ENCODE peak calls at places on chromosomes 5 and 9, in eight cellular contexts. W, I, E, R, T, B, L and H are unnamed samples.

GRCh38 chr9:17135578-17135904 is 701 bp downstream of the CNTLN start:
- DNase-seq in W (peak), I (no peak), E (no peak), R (no peak), T (no peak), B (no peak), L (no peak), H (no peak)

GRCh38 chr5:135588299-135588698 is 9.5 kb upstream of the CXCL14 start:
- DNase-seq in W (no peak), I (no peak), E (no peak), R (no peak), T (no peak), B (no peak), L (no peak), H (no peak)

GRCh38 chr9:124834586-124834985 is 18.7 kb upstream of the WDR38 start:
- DNase-seq in W (no peak), I (no peak), E (no peak), R (no peak), T (no peak), B (no peak), L (no peak), H (no peak)

GRCh38 chr9:112772551-112772950 is 22.0 kb downstream of the SNX30 start:
- DNase-seq in W (no peak), I (no peak), E (no peak), R (no peak), T (no peak), B (no peak), L (no peak), H (no peak)

GRCh38 chr9:103904242-103904641 is 189.9 kb upstream of the SMC2 start:
- DNase-seq in W (no peak), I (no peak), E (no peak), R (no peak), T (no peak), B (no peak), L (no peak), H (no peak)

GRCh38 chr5:179313849-179314521 is 31.3 kb downstream of the ADAMTS2 start:
- DNase-seq in W (no peak), I (no peak), E (no peak), R (peak), T (no peak), B (peak), L (peak), H (peak)

GRCh38 chr5:151496041-151496484 is 48.7 kb downstream of the SLC36A1 start:
- DNase-seq in W (no peak), I (peak), E (no peak), R (no peak), T (no peak), B (no peak), L (no peak), H (no peak)

GRCh38 chr9:6842584-6842947 is 84.8 kb downstream of the KDM4C start:
- DNase-seq in W (no peak), I (no peak), E (no peak), R (no peak), T (peak), B (no peak), L (peak), H (no peak)

GRCh38 chr9:36867241-36867640 is 166.8 kb downstream of the PAX5 start:
- DNase-seq in W (no peak), I (no peak), E (no peak), R (no peak), T (no peak), B (no peak), L (no peak), H (no peak)

GRCh38 chr5:36870399-36871040 is 6.0 kb upstream of the NIPBL start:
- DNase-seq in W (no peak), I (peak), E (no peak), R (peak), T (peak), B (no peak), L (peak), H (peak)

GRCh38 chr9:124964056-124964455 is 23.2 kb upstream of the GOLGA1 start:
- DNase-seq in W (no peak), I (no peak), E (no peak), R (no peak), T (no peak), B (no peak), L (no peak), H (no peak)

GRCh38 chr9:34253460-34253837 is 74.6 kb downstream of the UBAP1 start:
- DNase-seq in W (no peak), I (no peak), E (no peak), R (no peak), T (no peak), B (peak), L (peak), H (peak)

GRCh38 chr9:20950707-20951106 is 80.7 kb downstream of the HACD4 start:
- DNase-seq in W (no peak), I (no peak), E (no peak), R (no peak), T (no peak), B (no peak), L (no peak), H (no peak)

GRCh38 chr5:142295960-142296860 is 28.6 kb downstream of the SPRY4 start:
- DNase-seq in W (no peak), I (no peak), E (no peak), R (no peak), T (no peak), B (no peak), L (no peak), H (no peak)

GRCh38 chr9:121735065-121735791 is 83.8 kb downstream of the DAB2IP start:
- DNase-seq in W (peak), I (peak), E (no peak), R (no peak), T (peak), B (no peak), L (peak), H (no peak)

GRCh38 chr5:180157866-180158265 is 51.1 kb downstream of the RASGEF1C start:
- DNase-seq in W (no peak), I (no peak), E (no peak), R (no peak), T (no peak), B (no peak), L (no peak), H (no peak)

GRCh38 chr9:76394896-76395244 is 644 bp upstream of the RFK start:
- DNase-seq in W (peak), I (peak), E (peak), R (peak), T (no peak), B (peak), L (peak), H (peak)

GRCh38 chr5:1021136-1021968 is 12.8 kb downstream of the NKD2 start:
- DNase-seq in W (no peak), I (peak), E (no peak), R (no peak), T (no peak), B (peak), L (no peak), H (no peak)